ENCODE peak calls at places on chromosomes 3 and 15, in nine cellular contexts. H is uterus, I is transverse colon, U is tibial nerve, D is IMR-90, P is heart left ventricle, O is thyroid gland, A is body of pancreas, Z is ovary. B is an unnamed sample.

GRCh38 chr3:23588547-23588946 is 217.2 kb upstream of the UBE2E1 start:
- DNase-seq in Z (no peak), P (no peak), A (no peak), U (no peak), D (no peak), H (no peak), I (no peak), O (no peak), B (no peak)

GRCh38 chr3:197219627-197220026 is 78.8 kb downstream of the DLG1 start:
- DNase-seq in I (no peak), A (no peak), D (no peak), O (no peak), P (no peak), H (no peak), U (no peak), Z (no peak), B (no peak)

GRCh38 chr3:58580826-58581327 is 3.7 kb upstream of the FAM107A start:
- DNase-seq in Z (no peak), H (no peak), U (no peak), A (no peak), I (no peak), O (no peak), D (no peak), P (no peak), B (no peak)

GRCh38 chr15:45642203-45642932 is 7.5 kb downstream of the SQOR start:
- DNase-seq in O (no peak), Z (peak; percentile 16), P (no peak), A (no peak), I (no peak), U (no peak), H (peak; percentile 31), D (peak; percentile 89), B (peak; percentile 46)

GRCh38 chr15:63299981-63300575 is 22.7 kb downstream of the APH1B start:
- DNase-seq in H (no peak), D (no peak), I (no peak), U (no peak), O (no peak), P (no peak), A (no peak), Z (no peak), B (no peak)

GRCh38 chr3:54870423-54870822 is 57.4 kb downstream of the LRTM1 start:
- DNase-seq in H (no peak), O (no peak), A (peak; percentile 30), D (peak; percentile 97), U (no peak), I (no peak), P (no peak), Z (peak; percentile 30), B (no peak)

GRCh38 chr3:59818033-59818936 is 768.5 kb upstream of the CFAP20DC start:
- DNase-seq in U (peak; percentile 86), Z (peak; percentile 58), D (peak; percentile 97), P (peak; percentile 80), A (peak; percentile 66), H (peak; percentile 73), I (peak; percentile 76), O (peak; percentile 47), B (peak; percentile 80)

GRCh38 chr15:67991706-67992105 is 62.4 kb upstream of the PIAS1 start:
- DNase-seq in D (no peak), I (no peak), U (no peak), H (no peak), Z (no peak), A (no peak), O (no peak), P (no peak), B (no peak)

GRCh38 chr3:134651347-134652041 is 672 bp upstream of the KY start:
- DNase-seq in O (peak; percentile 91), U (no peak), D (peak; percentile 26), I (peak; percentile 13), H (peak; percentile 57), P (peak; percentile 71), Z (peak; percentile 35), A (peak; percentile 11), B (peak; percentile 86)

GRCh38 chr3:134652409-134652831 is 1.6 kb upstream of the KY start:
- DNase-seq in Z (no peak), H (no peak), O (peak; percentile 93), U (no peak), I (no peak), P (no peak), D (peak; percentile 29), A (no peak), B (no peak)

GRCh38 chr3:134649106-134649705 is 1.6 kb downstream of the KY start:
- DNase-seq in H (no peak), Z (no peak), P (no peak), O (no peak), U (no peak), A (no peak), I (no peak), D (no peak), B (no peak)

GRCh38 chr3:134652886-134653630 is 2.2 kb upstream of the KY start:
- DNase-seq in D (no peak), I (no peak), P (no peak), O (no peak), H (no peak), A (no peak), Z (no peak), U (no peak), B (no peak)

GRCh38 chr3:134650431-134651346 is at the start of gene KY:
- DNase-seq in A (peak; percentile 38), O (peak; percentile 85), Z (peak; percentile 51), I (peak; percentile 15), U (no peak), D (peak; percentile 26), P (peak; percentile 61), H (peak; percentile 55), B (peak; percentile 58)
- H3K27me3 ChIP-seq in A (no peaks in the 10 kb centered on the region), O (no peaks in the 10 kb centered on the region), Z (no peaks in the 10 kb centered on the region), I (peaks cover 15% of the 10 kb centered on the region), U (no peaks in the 10 kb centered on the region), D (peaks cover 24% of the 10 kb centered on the region), P (no peaks in the 10 kb centered on the region), H (no peaks in the 10 kb centered on the region), B (no peaks in the 10 kb centered on the region)

DNA sequence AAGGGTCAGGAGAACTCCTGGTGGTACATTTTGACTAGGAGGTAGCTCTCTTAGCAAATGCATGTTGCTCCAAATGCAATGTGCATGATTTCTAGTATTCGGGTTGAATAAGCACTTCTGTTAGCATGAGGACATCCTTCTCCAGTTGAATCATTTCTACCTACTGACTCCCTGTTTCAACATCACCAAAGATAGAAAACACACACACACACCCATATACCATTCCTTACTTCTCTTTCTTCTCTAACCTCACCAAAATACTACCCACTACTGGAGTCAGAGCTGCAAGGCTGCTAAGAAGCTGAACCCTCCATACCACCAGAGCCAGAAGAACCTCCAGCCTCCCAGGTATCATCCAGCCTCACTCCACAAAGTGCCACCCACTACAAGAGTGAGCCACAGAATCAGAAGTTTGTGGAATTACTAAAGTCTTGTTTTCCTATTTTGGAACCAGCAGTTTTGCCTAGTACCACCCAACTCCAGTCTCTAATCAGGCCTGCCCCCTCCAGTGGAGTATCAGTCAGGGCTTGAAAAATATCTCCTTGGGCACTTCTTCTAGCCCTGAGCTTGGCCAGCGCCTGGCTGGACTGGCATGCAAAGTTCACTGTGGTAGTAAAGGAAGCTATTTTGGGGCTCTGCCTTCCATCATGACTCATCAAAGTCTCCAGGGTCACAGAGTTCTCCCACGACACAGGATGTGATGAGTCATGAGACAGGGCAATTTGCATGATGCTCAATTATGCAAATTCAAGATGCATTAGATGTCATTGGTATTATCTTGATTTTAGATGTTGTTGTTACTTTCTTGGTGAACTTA is 110.2 kb downstream of the CYP19A1 start:
- DNase-seq in O (no peak), A (peak; percentile 22), P (peak; percentile 19), Z (no peak), I (no peak), U (no peak), H (no peak), D (peak; percentile 89), B (peak; percentile 17)
- TF ChIP-seq POLR2A in O (no peak), A (no peak), P (no peak), Z (no peak), I (no peak), U (no peak), H (no peak), D (no peak), B (no peak)

DNA sequence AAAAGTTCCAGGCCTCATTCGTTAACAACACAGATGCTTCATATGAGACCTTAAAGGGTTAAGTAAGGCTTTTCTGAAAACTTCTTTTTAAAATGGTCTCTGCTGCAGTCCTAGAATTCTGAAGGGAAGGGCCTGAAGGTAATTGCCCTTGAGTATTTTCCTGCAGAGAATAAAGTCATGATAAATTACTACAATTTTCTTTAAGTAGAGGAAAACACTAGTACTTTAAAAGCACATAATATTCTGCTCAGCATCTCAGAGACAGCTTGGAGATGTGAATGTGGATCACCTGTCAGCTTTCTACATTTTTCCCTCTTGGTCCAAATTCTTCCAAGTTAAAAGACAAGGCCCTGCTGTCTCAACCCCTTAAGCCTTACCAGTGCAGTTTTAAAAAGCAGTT is 419.5 kb downstream of the MFSD1 start:
- DNase-seq in O (no peak), H (no peak), A (no peak), I (no peak), D (no peak), U (no peak), Z (no peak), P (no peak), B (no peak)
- H3K27me3 ChIP-seq in O (no peaks in the 10 kb centered on the region), H (no peaks in the 10 kb centered on the region), A (no peaks in the 10 kb centered on the region), I (no peaks in the 10 kb centered on the region), D (no peaks in the 10 kb centered on the region), U (no peaks in the 10 kb centered on the region), Z (no peaks in the 10 kb centered on the region), P (no peaks in the 10 kb centered on the region), B (no peaks in the 10 kb centered on the region)

GRCh38 chr3:48930590-48930989 is 11.9 kb downstream of the ARIH2 start:
- DNase-seq in U (no peak), A (no peak), Z (no peak), H (no peak), D (no peak), I (no peak), P (no peak), O (no peak), B (no peak)

GRCh38 chr3:48938156-48938555 is 19.5 kb downstream of the ARIH2 start:
- DNase-seq in A (no peak), O (no peak), U (no peak), H (no peak), I (no peak), D (peak; percentile 62), Z (no peak), P (no peak), B (no peak)

GRCh38 chr3:48935530-48935929 is 16.9 kb downstream of the ARIH2 start:
- DNase-seq in Z (no peak), I (no peak), P (no peak), H (no peak), U (no peak), D (no peak), O (no peak), A (no peak), B (no peak)

GRCh38 chr3:48931944-48932580 is 13.4 kb downstream of the ARIH2 start:
- DNase-seq in Z (no peak), H (no peak), A (no peak), O (no peak), P (no peak), D (no peak), I (no peak), U (no peak), B (no peak)

DNA sequence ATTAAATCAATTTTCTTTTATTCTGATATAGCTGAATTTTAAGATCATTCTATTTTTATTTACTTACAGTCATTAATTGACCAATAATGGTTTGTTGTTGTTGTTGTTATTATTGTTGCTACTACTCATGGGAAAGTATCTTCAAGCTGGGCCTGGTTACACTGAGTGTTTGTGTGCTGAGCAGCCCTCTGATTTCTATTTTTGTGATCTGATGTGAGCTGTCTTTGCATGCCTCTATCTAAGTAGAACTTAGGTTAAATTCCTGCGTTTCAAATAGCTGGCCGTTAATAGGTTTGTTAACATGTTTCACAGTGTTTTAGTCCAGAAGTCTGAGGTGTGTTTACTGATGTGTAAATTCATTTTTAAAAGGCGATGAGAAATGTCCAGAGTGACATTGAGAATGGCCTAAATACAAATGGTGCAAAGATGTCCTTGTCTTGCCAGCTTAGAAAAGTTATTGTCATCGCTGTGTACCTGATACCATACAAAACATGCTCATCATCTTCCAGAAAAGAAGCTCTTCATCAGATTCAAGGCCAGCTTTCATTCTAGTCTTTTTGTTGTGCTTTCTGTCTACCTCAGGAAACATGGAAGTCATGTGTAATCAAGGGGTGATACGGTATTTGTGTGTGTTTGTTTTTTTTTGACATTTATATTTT is 15.8 kb downstream of the ARIH2 start:
- DNase-seq in U (no peak), Z (no peak), I (no peak), D (no peak), P (no peak), O (no peak), A (no peak), H (no peak), B (no peak)
- TF ChIP-seq POLR2A in U (no peak), Z (no peak), I (no peak), D (no peak), P (no peak), O (no peak), A (no peak), H (no peak), B (no peak)

B was measured in gastrocnemius medialis.